ENCODE peak calls at places on chromosomes 13 and 19, in seven cellular contexts. One of them, this sample, is unnamed.

GRCh38 chr19:2061936-2062729 is 11.1 kb upstream of the MKNK2 start:
- DNase-seq in astrocyte of the hippocampus: no peak
- DNase-seq in fibroblast of mammary gland: no peak
- DNase-seq in activated T-helper 9 cell treated with anti-CD3 and anti-CD28 coated beads, Interleukin-2, amount 50 U/mL, for 16 hours: no peak
- DNase-seq in iris pigment epithelial cell: no peak
- DNase-seq in GM06990: no peak
- DNase-seq in non-pigmented ciliary epithelial cell: no peak
- DNase-seq in this sample: no peak

GRCh38 chr19:15249912-15250634 is 17.8 kb upstream of the EPHX3 start:
- DNase-seq in GM06990: no peak
- DNase-seq in iris pigment epithelial cell: peak
- DNase-seq in non-pigmented ciliary epithelial cell: peak
- DNase-seq in fibroblast of mammary gland: peak
- DNase-seq in activated T-helper 9 cell treated with anti-CD3 and anti-CD28 coated beads, Interleukin-2, amount 50 U/mL, for 16 hours: no peak
- DNase-seq in astrocyte of the hippocampus: peak
- DNase-seq in this sample: peak

GRCh38 chr19:4120933-4121612 is 2.8 kb downstream of the MAP2K2 start:
- DNase-seq in GM06990: no peak
- DNase-seq in activated T-helper 9 cell treated with anti-CD3 and anti-CD28 coated beads, Interleukin-2, amount 50 U/mL, for 16 hours: no peak
- DNase-seq in non-pigmented ciliary epithelial cell: no peak
- DNase-seq in fibroblast of mammary gland: no peak
- DNase-seq in iris pigment epithelial cell: no peak
- DNase-seq in astrocyte of the hippocampus: no peak
- DNase-seq in this sample: no peak

GRCh38 chr19:5654931-5655330 is 25.4 kb downstream of the MICOS13 start:
- DNase-seq in iris pigment epithelial cell: no peak
- DNase-seq in activated T-helper 9 cell treated with anti-CD3 and anti-CD28 coated beads, Interleukin-2, amount 50 U/mL, for 16 hours: no peak
- DNase-seq in astrocyte of the hippocampus: no peak
- DNase-seq in non-pigmented ciliary epithelial cell: no peak
- DNase-seq in GM06990: no peak
- DNase-seq in fibroblast of mammary gland: no peak
- DNase-seq in this sample: no peak

GRCh38 chr13:105538346-105538745 is 997.1 kb downstream of the EFNB2 start:
- DNase-seq in activated T-helper 9 cell treated with anti-CD3 and anti-CD28 coated beads, Interleukin-2, amount 50 U/mL, for 16 hours: no peak
- DNase-seq in fibroblast of mammary gland: no peak
- DNase-seq in GM06990: no peak
- DNase-seq in non-pigmented ciliary epithelial cell: no peak
- DNase-seq in iris pigment epithelial cell: no peak
- DNase-seq in astrocyte of the hippocampus: no peak
- DNase-seq in this sample: no peak

GRCh38 chr19:4976412-4977298 is 7.7 kb downstream of the KDM4B start:
- DNase-seq in fibroblast of mammary gland: peak
- DNase-seq in non-pigmented ciliary epithelial cell: peak
- DNase-seq in astrocyte of the hippocampus: peak
- DNase-seq in GM06990: no peak
- DNase-seq in iris pigment epithelial cell: peak
- DNase-seq in activated T-helper 9 cell treated with anti-CD3 and anti-CD28 coated beads, Interleukin-2, amount 50 U/mL, for 16 hours: no peak
- DNase-seq in this sample: peak

GRCh38 chr19:55088021-55088451 is 12.4 kb downstream of the EPS8L1 start:
- DNase-seq in fibroblast of mammary gland: no peak
- DNase-seq in astrocyte of the hippocampus: peak
- DNase-seq in iris pigment epithelial cell: no peak
- DNase-seq in non-pigmented ciliary epithelial cell: no peak
- DNase-seq in activated T-helper 9 cell treated with anti-CD3 and anti-CD28 coated beads, Interleukin-2, amount 50 U/mL, for 16 hours: no peak
- DNase-seq in GM06990: no peak
- DNase-seq in this sample: no peak

GRCh38 chr13:61247149-61247936 is 168.3 kb downstream of the PCDH20 start:
- DNase-seq in fibroblast of mammary gland: no peak
- DNase-seq in GM06990: peak
- DNase-seq in activated T-helper 9 cell treated with anti-CD3 and anti-CD28 coated beads, Interleukin-2, amount 50 U/mL, for 16 hours: no peak
- DNase-seq in iris pigment epithelial cell: no peak
- DNase-seq in astrocyte of the hippocampus: no peak
- DNase-seq in non-pigmented ciliary epithelial cell: no peak
- DNase-seq in this sample: no peak

GRCh38 chr13:101763191-101763590 is 310.7 kb downstream of the ITGBL1 start:
- DNase-seq in fibroblast of mammary gland: no peak
- DNase-seq in non-pigmented ciliary epithelial cell: no peak
- DNase-seq in activated T-helper 9 cell treated with anti-CD3 and anti-CD28 coated beads, Interleukin-2, amount 50 U/mL, for 16 hours: no peak
- DNase-seq in GM06990: no peak
- DNase-seq in astrocyte of the hippocampus: peak
- DNase-seq in iris pigment epithelial cell: peak
- DNase-seq in this sample: no peak